ENCODE peak calls at places on chromosomes 2 and 18, in nine cellular contexts. One of them, this sample, is unnamed.
A peak's percentile ranks its signal among the peaks of the same experiment; 100 is the strongest.

GRCh38 chr2:231110551-231110950 is 14.3 kb downstream of the HTR2B start:
- DNase-seq in kidney: no peak
- DNase-seq in dorsolateral prefrontal cortex: no peak
- DNase-seq in prostate gland: no peak
- DNase-seq in right cardiac atrium: no peak
- DNase-seq in spleen: no peak
- DNase-seq in lower lobe of right lung: no peak
- DNase-seq in SK-N-SH: no peak
- DNase-seq in A549: no peak
- DNase-seq in this sample: no peak

GRCh38 chr2:239381709-239382134 is 19.1 kb downstream of the HDAC4 start:
- DNase-seq in spleen: peak; percentile 77
- DNase-seq in right cardiac atrium: no peak
- DNase-seq in prostate gland: no peak
- DNase-seq in SK-N-SH: peak; percentile 45
- DNase-seq in kidney: no peak
- DNase-seq in A549: no peak
- DNase-seq in dorsolateral prefrontal cortex: no peak
- DNase-seq in lower lobe of right lung: peak; percentile 14
- DNase-seq in this sample: no peak

GRCh38 chr18:79092869-79093268 is 23.7 kb downstream of the ATP9B start:
- DNase-seq in right cardiac atrium: no peak
- DNase-seq in dorsolateral prefrontal cortex: no peak
- DNase-seq in SK-N-SH: no peak
- DNase-seq in lower lobe of right lung: no peak
- DNase-seq in kidney: no peak
- DNase-seq in A549: no peak
- DNase-seq in prostate gland: no peak
- DNase-seq in spleen: no peak
- DNase-seq in this sample: peak; percentile 14

GRCh38 chr18:75128051-75128605 is 80.8 kb downstream of the PTGR3 start:
- DNase-seq in prostate gland: no peak
- DNase-seq in A549: no peak
- DNase-seq in lower lobe of right lung: no peak
- DNase-seq in dorsolateral prefrontal cortex: no peak
- DNase-seq in spleen: peak; percentile 51
- DNase-seq in SK-N-SH: no peak
- DNase-seq in kidney: no peak
- DNase-seq in right cardiac atrium: no peak
- DNase-seq in this sample: no peak

GRCh38 chr2:120934891-120935338 is 199.2 kb downstream of the GLI2 start:
- DNase-seq in prostate gland: peak; percentile 79
- DNase-seq in kidney: no peak
- DNase-seq in lower lobe of right lung: no peak
- DNase-seq in right cardiac atrium: peak; percentile 19
- DNase-seq in spleen: no peak
- DNase-seq in A549: peak; percentile 97
- DNase-seq in dorsolateral prefrontal cortex: no peak
- DNase-seq in SK-N-SH: no peak
- DNase-seq in this sample: peak; percentile 80

GRCh38 chr18:79766308-79766707 is 31.4 kb upstream of the KCNG2 start:
- DNase-seq in A549: no peak
- DNase-seq in prostate gland: no peak
- DNase-seq in spleen: peak; percentile 53
- DNase-seq in lower lobe of right lung: peak; percentile 17
- DNase-seq in kidney: no peak
- DNase-seq in SK-N-SH: no peak
- DNase-seq in right cardiac atrium: no peak
- DNase-seq in dorsolateral prefrontal cortex: peak; percentile 6
- DNase-seq in this sample: no peak

GRCh38 chr2:231394201-231395141 is 1.0 kb upstream of the B3GNT7 start:
- DNase-seq in lower lobe of right lung: no peak
- DNase-seq in kidney: peak; percentile 45
- DNase-seq in spleen: no peak
- DNase-seq in SK-N-SH: peak; percentile 57
- DNase-seq in dorsolateral prefrontal cortex: no peak
- DNase-seq in A549: no peak
- DNase-seq in right cardiac atrium: peak; percentile 6
- DNase-seq in prostate gland: no peak
- DNase-seq in this sample: no peak

GRCh38 chr2:12488365-12488972 is 228.3 kb upstream of the TRIB2 start:
- DNase-seq in kidney: no peak
- DNase-seq in A549: no peak
- DNase-seq in SK-N-SH: no peak
- DNase-seq in spleen: peak; percentile 79
- DNase-seq in lower lobe of right lung: no peak
- DNase-seq in right cardiac atrium: peak; percentile 25
- DNase-seq in prostate gland: no peak
- DNase-seq in dorsolateral prefrontal cortex: no peak
- DNase-seq in this sample: no peak

GRCh38 chr2:72883356-72883962 is 3.7 kb upstream of the SPR start:
- DNase-seq in dorsolateral prefrontal cortex: no peak
- DNase-seq in lower lobe of right lung: no peak
- DNase-seq in A549: peak; percentile 44
- DNase-seq in SK-N-SH: no peak
- DNase-seq in right cardiac atrium: peak; percentile 51
- DNase-seq in spleen: no peak
- DNase-seq in prostate gland: no peak
- DNase-seq in kidney: no peak
- DNase-seq in this sample: no peak

GRCh38 chr2:46779447-46779941 is 136.1 kb downstream of the MCFD2 start:
- DNase-seq in spleen: no peak
- DNase-seq in right cardiac atrium: no peak
- DNase-seq in prostate gland: peak; percentile 37
- DNase-seq in A549: no peak
- DNase-seq in lower lobe of right lung: no peak
- DNase-seq in dorsolateral prefrontal cortex: no peak
- DNase-seq in SK-N-SH: no peak
- DNase-seq in kidney: no peak
- DNase-seq in this sample: peak; percentile 46

GRCh38 chr2:11914455-11914854 is 168.0 kb downstream of the LPIN1 start:
- DNase-seq in spleen: no peak
- DNase-seq in kidney: no peak
- DNase-seq in SK-N-SH: no peak
- DNase-seq in A549: no peak
- DNase-seq in lower lobe of right lung: no peak
- DNase-seq in dorsolateral prefrontal cortex: no peak
- DNase-seq in prostate gland: no peak
- DNase-seq in right cardiac atrium: peak; percentile 49
- DNase-seq in this sample: peak; percentile 41

GRCh38 chr2:167992258-167992657 is 255.1 kb downstream of the STK39 start:
- DNase-seq in A549: no peak
- DNase-seq in right cardiac atrium: no peak
- DNase-seq in spleen: no peak
- DNase-seq in SK-N-SH: no peak
- DNase-seq in lower lobe of right lung: no peak
- DNase-seq in kidney: no peak
- DNase-seq in dorsolateral prefrontal cortex: no peak
- DNase-seq in prostate gland: no peak
- DNase-seq in this sample: no peak

GRCh38 chr2:240137596-240138274 is 1.6 kb upstream of the COPS9 start:
- DNase-seq in right cardiac atrium: no peak
- DNase-seq in A549: no peak
- DNase-seq in prostate gland: no peak
- DNase-seq in spleen: peak; percentile 77
- DNase-seq in kidney: peak; percentile 67
- DNase-seq in dorsolateral prefrontal cortex: no peak
- DNase-seq in lower lobe of right lung: no peak
- DNase-seq in SK-N-SH: no peak
- DNase-seq in this sample: no peak

GRCh38 chr2:239952665-239953417 is 72.3 kb downstream of the NDUFA10 start:
- DNase-seq in lower lobe of right lung: peak; percentile 34
- DNase-seq in kidney: peak; percentile 65
- DNase-seq in spleen: peak; percentile 64
- DNase-seq in A549: no peak
- DNase-seq in prostate gland: no peak
- DNase-seq in SK-N-SH: no peak
- DNase-seq in dorsolateral prefrontal cortex: no peak
- DNase-seq in right cardiac atrium: peak; percentile 51
- DNase-seq in this sample: no peak

GRCh38 chr2:181805228-181806038 is 86.1 kb upstream of the ITPRID2 start:
- DNase-seq in A549: no peak
- DNase-seq in right cardiac atrium: no peak
- DNase-seq in dorsolateral prefrontal cortex: no peak
- DNase-seq in prostate gland: no peak
- DNase-seq in kidney: no peak
- DNase-seq in spleen: no peak
- DNase-seq in lower lobe of right lung: no peak
- DNase-seq in SK-N-SH: no peak
- DNase-seq in this sample: no peak

GRCh38 chr2:61181382-61182058 is 19.5 kb downstream of the C2orf74 start:
- DNase-seq in kidney: no peak
- DNase-seq in prostate gland: no peak
- DNase-seq in spleen: no peak
- DNase-seq in SK-N-SH: no peak
- DNase-seq in lower lobe of right lung: no peak
- DNase-seq in dorsolateral prefrontal cortex: no peak
- DNase-seq in right cardiac atrium: no peak
- DNase-seq in A549: no peak
- DNase-seq in this sample: no peak
- H3K27ac ChIP-seq in kidney: no peak overlapping the region
- H3K27ac ChIP-seq in prostate gland: peak overlapping the region; percentile 64
- H3K27ac ChIP-seq in spleen: no peak overlapping the region
- H3K27ac ChIP-seq in SK-N-SH: no peak overlapping the region
- H3K27ac ChIP-seq in lower lobe of right lung: no peak overlapping the region
- H3K27ac ChIP-seq in dorsolateral prefrontal cortex: peak overlapping the region; percentile 99
- H3K27ac ChIP-seq in right cardiac atrium: peak overlapping the region; percentile 37
- H3K27ac ChIP-seq in A549: no peak overlapping the region
- H3K27ac ChIP-seq in this sample: no peak overlapping the region

DNA sequence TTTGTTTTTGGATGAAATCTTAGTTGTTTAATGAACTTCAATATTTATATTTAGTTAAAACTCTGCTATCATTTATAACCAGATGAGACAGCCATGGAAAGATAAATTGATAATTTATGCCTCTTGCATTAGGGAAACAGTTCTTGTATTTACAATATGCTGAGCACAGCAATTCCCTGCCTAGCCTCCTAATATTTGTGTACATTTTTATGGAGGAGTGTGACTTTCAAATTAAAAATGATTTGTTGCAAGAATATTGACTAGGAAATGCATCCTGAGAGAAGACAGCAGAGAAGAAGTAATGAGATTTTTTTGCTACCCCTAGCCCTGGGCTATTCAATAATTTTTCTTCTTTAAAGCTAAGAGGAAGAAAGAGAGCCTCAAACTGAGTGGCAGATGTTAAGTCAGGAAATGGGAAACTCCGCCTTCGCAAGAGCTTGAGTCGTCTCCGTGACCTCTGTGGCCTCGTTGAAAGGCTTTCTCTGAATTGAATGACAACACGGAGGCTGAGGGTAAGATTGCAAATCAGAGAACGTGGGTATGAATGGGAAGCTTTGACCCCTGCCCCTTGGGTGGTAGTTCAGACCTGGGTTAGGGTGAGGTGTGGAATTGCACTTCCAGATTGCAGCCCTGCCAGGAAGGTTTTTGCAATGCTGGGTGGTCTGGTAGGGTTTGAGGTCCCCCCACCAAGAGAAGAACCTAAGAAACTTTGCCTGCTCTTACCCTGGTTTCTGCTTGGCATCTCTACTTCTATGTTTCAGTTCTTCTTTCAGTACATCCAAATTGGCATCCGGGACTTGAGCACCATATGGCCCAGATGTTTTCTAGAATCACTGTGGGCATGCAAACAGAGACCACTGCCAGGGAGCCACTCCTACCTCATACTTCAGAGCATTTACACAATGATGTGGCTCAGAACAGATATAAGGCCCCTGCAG is 210.3 kb upstream of the RBMS1 start:
- DNase-seq in dorsolateral prefrontal cortex: no peak
- DNase-seq in A549: no peak
- DNase-seq in spleen: no peak
- DNase-seq in kidney: no peak
- DNase-seq in prostate gland: no peak
- DNase-seq in right cardiac atrium: no peak
- DNase-seq in lower lobe of right lung: peak; percentile 47
- DNase-seq in SK-N-SH: no peak
- DNase-seq in this sample: no peak
- H3K27ac ChIP-seq in dorsolateral prefrontal cortex: no peak overlapping the region
- H3K27ac ChIP-seq in A549: no peak overlapping the region
- H3K27ac ChIP-seq in spleen: peak overlapping the region; percentile 42
- H3K27ac ChIP-seq in kidney: no peak overlapping the region
- H3K27ac ChIP-seq in prostate gland: no peak overlapping the region
- H3K27ac ChIP-seq in right cardiac atrium: no peak overlapping the region
- H3K27ac ChIP-seq in lower lobe of right lung: no peak overlapping the region
- H3K27ac ChIP-seq in SK-N-SH: no peak overlapping the region
- H3K27ac ChIP-seq in this sample: no peak overlapping the region

DNA sequence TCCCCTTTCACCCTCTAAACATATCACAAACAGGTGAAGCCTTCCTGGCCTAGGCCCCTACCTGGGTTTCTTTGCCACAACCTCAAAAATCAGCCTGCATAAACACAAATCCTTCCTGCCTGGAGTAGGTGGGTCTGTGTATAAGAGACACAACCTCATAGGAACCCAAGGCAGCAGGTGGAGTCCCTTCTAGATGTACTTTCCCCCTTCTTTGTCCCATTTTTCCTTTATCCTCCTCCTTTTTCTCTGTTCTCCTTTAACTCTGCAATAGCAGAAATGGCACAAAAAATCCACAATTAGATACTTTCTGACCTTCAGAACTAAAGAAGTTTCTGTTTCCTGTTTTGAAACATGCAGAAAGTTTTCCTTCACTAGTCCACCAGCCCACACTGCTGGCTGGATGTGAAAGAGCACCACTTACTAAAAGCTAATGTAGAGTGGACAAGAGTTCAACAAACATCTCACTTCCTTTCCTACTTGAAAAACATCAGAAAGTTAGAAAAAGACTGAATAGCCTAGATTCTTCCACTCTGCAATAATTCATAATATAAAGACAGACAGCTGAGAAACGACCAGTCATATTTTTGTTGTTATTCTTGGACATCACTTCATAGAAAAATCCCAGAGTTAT is 11.2 kb downstream of the SLC40A1 start:
- DNase-seq in lower lobe of right lung: no peak
- DNase-seq in spleen: no peak
- DNase-seq in A549: no peak
- DNase-seq in right cardiac atrium: no peak
- DNase-seq in prostate gland: no peak
- DNase-seq in dorsolateral prefrontal cortex: no peak
- DNase-seq in SK-N-SH: no peak
- DNase-seq in kidney: no peak
- DNase-seq in this sample: no peak
- H3K27ac ChIP-seq in lower lobe of right lung: peak overlapping the region; percentile 12
- H3K27ac ChIP-seq in spleen: peak overlapping the region; percentile 77
- H3K27ac ChIP-seq in A549: no peak overlapping the region
- H3K27ac ChIP-seq in right cardiac atrium: no peak overlapping the region
- H3K27ac ChIP-seq in prostate gland: no peak overlapping the region
- H3K27ac ChIP-seq in dorsolateral prefrontal cortex: peak overlapping the region; percentile 3
- H3K27ac ChIP-seq in SK-N-SH: peak overlapping the region; percentile 52
- H3K27ac ChIP-seq in kidney: peak overlapping the region; percentile 82
- H3K27ac ChIP-seq in this sample: no peak overlapping the region

GRCh38 chr2:65076345-65076710 is 20.1 kb downstream of the CEP68 start:
- DNase-seq in lower lobe of right lung: no peak
- DNase-seq in dorsolateral prefrontal cortex: no peak
- DNase-seq in kidney: no peak
- DNase-seq in spleen: no peak
- DNase-seq in right cardiac atrium: no peak
- DNase-seq in SK-N-SH: no peak
- DNase-seq in A549: no peak
- DNase-seq in prostate gland: no peak
- DNase-seq in this sample: no peak
- H3K27ac ChIP-seq in lower lobe of right lung: peak overlapping the region; percentile 44
- H3K27ac ChIP-seq in dorsolateral prefrontal cortex: no peak overlapping the region
- H3K27ac ChIP-seq in kidney: no peak overlapping the region
- H3K27ac ChIP-seq in spleen: peak overlapping the region; percentile 40
- H3K27ac ChIP-seq in right cardiac atrium: peak overlapping the region; percentile 13
- H3K27ac ChIP-seq in SK-N-SH: no peak overlapping the region
- H3K27ac ChIP-seq in A549: no peak overlapping the region
- H3K27ac ChIP-seq in prostate gland: no peak overlapping the region
- H3K27ac ChIP-seq in this sample: no peak overlapping the region

This sample was measured in epithelial cell of prostate.